ENCODE peak calls at places on chromosomes 16 and 17, in four cellular contexts. K is neuronal stem cell, A is bronchial epithelial cell, Y is NCI-H774. I is an unnamed sample.

GRCh38 chr16:15748654-15749053 is 98.6 kb downstream of the NDE1 start:
- DNase-seq in Y (no peak), A (no peak), K (no peak), I (no peak)

GRCh38 chr17:49989518-49989880 is 5.5 kb downstream of the DLX3 start:
- DNase-seq in Y (no peak), A (no peak), K (no peak), I (no peak)

GRCh38 chr17:57949649-57950048 is 5.6 kb downstream of the CUEDC1 start:
- DNase-seq in A (peak), Y (no peak), K (no peak), I (no peak)

GRCh38 chr16:972316-973002 is 1.7 kb upstream of the LMF1 start:
- DNase-seq in Y (no peak), K (no peak), A (no peak), I (no peak)

GRCh38 chr17:11304568-11304967 is 63.6 kb downstream of the SHISA6 start:
- DNase-seq in Y (no peak), A (no peak), K (no peak), I (no peak)

GRCh38 chr17:27631409-27631755 is 394 bp downstream of the LGALS9 start:
- DNase-seq in Y (no peak), A (peak), K (no peak), I (no peak)

GRCh38 chr16:22614271-22614947 is 103.7 kb downstream of the NPIPB5 start:
- DNase-seq in K (no peak), Y (no peak), A (peak), I (peak)

GRCh38 chr16:56198044-56198754 is 6.9 kb downstream of the GNAO1 start:
- DNase-seq in Y (no peak), K (no peak), A (no peak), I (no peak)

GRCh38 chr17:49231563-49231894 is 942 bp upstream of the PHOSPHO1 start:
- DNase-seq in A (no peak), Y (no peak), K (no peak), I (no peak)

GRCh38 chr16:17556276-17557052 is 85.7 kb upstream of the XYLT1 start:
- DNase-seq in A (peak), Y (no peak), K (peak), I (peak)

I was measured in LNCaP clone FGC.